ENCODE peak calls at places on chromosomes 12 and 14, in four cellular contexts. One of them, this sample, is unnamed.

GRCh38 chr12:10310926-10311705 is 3.4 kb downstream of the KLRD1 start:
- DNase-seq in K562: no peak
- DNase-seq in HepG2: no peak
- DNase-seq in HCT116: no peak
- DNase-seq in this sample: no peak

GRCh38 chr12:91094036-91094660 is 17.1 kb downstream of the LUM start:
- DNase-seq in HepG2: no peak
- DNase-seq in K562: no peak
- DNase-seq in HCT116: no peak
- DNase-seq in this sample: no peak

GRCh38 chr12:82574191-82574590 is 112.5 kb upstream of the TMTC2 start:
- DNase-seq in K562: no peak
- DNase-seq in HepG2: no peak
- DNase-seq in HCT116: no peak
- DNase-seq in this sample: no peak

GRCh38 chr12:9740109-9740750 is 7.3 kb upstream of the CLECL1 start:
- DNase-seq in HCT116: no peak
- DNase-seq in HepG2: no peak
- DNase-seq in K562: no peak
- DNase-seq in this sample: no peak

GRCh38 chr12:115450017-115450416 is 766.0 kb upstream of the TBX3 start:
- DNase-seq in K562: no peak
- DNase-seq in HCT116: no peak
- DNase-seq in HepG2: no peak
- DNase-seq in this sample: no peak

GRCh38 chr14:56150018-56150417 is 31.8 kb downstream of the PELI2 start:
- DNase-seq in K562: no peak
- DNase-seq in HepG2: no peak
- DNase-seq in HCT116: no peak
- DNase-seq in this sample: no peak

GRCh38 chr14:67004521-67004920 is 184.7 kb upstream of the GARIN2 start:
- DNase-seq in HepG2: no peak
- DNase-seq in K562: no peak
- DNase-seq in HCT116: no peak
- DNase-seq in this sample: no peak

GRCh38 chr14:21703357-21704339 is 30.0 kb upstream of the OR4E1 start:
- DNase-seq in K562: no peak
- DNase-seq in HCT116: no peak
- DNase-seq in HepG2: no peak
- DNase-seq in this sample: no peak

GRCh38 chr14:53793790-53794560 is 162.7 kb downstream of the BMP4 start:
- DNase-seq in K562: no peak
- DNase-seq in HCT116: no peak
- DNase-seq in HepG2: peak
- DNase-seq in this sample: no peak

GRCh38 chr12:109927622-109928021 is 27.5 kb downstream of the TCHP start:
- DNase-seq in HCT116: peak
- DNase-seq in HepG2: peak
- DNase-seq in K562: peak
- DNase-seq in this sample: peak

GRCh38 chr14:83140756-83141155 is 1607.1 kb upstream of the SEL1L start:
- DNase-seq in HepG2: no peak
- DNase-seq in K562: no peak
- DNase-seq in HCT116: no peak
- DNase-seq in this sample: no peak
- TF ChIP-seq CTCF in HepG2: no peak
- TF ChIP-seq CTCF in K562: no peak
- TF ChIP-seq CTCF in HCT116: no peak
- TF ChIP-seq CTCF in this sample: no peak

DNA sequence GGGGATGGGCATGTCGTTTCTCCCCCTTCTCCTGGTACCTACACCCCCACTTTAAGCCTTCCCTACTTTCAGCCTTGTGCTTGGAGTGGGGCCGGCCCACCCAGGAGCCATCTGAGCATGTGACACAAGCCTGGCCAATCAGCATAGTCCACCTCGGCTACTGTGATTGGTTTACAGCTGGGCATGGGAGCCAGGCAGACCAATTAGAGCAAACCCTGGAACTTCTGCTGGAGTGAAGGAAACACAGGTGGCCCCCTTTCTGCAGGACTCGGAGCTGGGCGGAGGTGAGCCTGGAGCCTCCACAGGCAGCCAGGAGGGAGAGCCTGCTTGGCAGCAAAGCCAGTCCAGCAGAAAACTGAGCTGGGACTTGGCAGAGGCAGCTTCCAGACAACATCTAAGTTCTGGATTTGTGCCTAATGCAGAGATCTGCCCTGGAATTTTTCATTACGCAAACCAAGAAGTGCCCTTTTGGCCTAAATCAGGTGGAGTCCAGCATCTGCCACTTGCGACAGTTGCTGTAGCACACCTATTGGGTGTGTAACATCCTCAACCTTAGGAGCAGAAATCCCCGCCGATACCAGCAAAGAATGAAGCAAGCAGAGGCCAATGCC is 59.5 kb downstream of the SCARB1 start:
- DNase-seq in K562: peak
- DNase-seq in HCT116: peak
- DNase-seq in HepG2: peak
- DNase-seq in this sample: no peak
- TF ChIP-seq TCF7L2 in K562: no peak
- TF ChIP-seq TCF7L2 in HCT116: no peak
- TF ChIP-seq TCF7L2 in HepG2: no peak
- TF ChIP-seq TCF7L2 in this sample: no peak

GRCh38 chr12:76060111-76060510 is 24.4 kb downstream of the NAP1L1 start:
- DNase-seq in K562: no peak
- DNase-seq in HCT116: no peak
- DNase-seq in HepG2: no peak
- DNase-seq in this sample: no peak

GRCh38 chr12:76049575-76050251 is 18.1 kb upstream of the PHLDA1 start:
- DNase-seq in HCT116: no peak
- DNase-seq in HepG2: no peak
- DNase-seq in K562: no peak
- DNase-seq in this sample: no peak

GRCh38 chr12:76057316-76057715 is 25.7 kb upstream of the PHLDA1 start:
- DNase-seq in HepG2: no peak
- DNase-seq in HCT116: no peak
- DNase-seq in K562: no peak
- DNase-seq in this sample: no peak

GRCh38 chr12:76055393-76055792 is 23.8 kb upstream of the PHLDA1 start:
- DNase-seq in HepG2: no peak
- DNase-seq in K562: no peak
- DNase-seq in HCT116: no peak
- DNase-seq in this sample: no peak
- TF ChIP-seq CTCF in HepG2: no peak
- TF ChIP-seq CTCF in K562: no peak
- TF ChIP-seq CTCF in HCT116: no peak
- TF ChIP-seq CTCF in this sample: peak

GRCh38 chr12:89153341-89153740 is 199.0 kb downstream of the DUSP6 start:
- DNase-seq in HepG2: no peak
- DNase-seq in HCT116: no peak
- DNase-seq in K562: no peak
- DNase-seq in this sample: no peak

GRCh38 chr12:89154743-89155530 is 197.4 kb downstream of the DUSP6 start:
- DNase-seq in HCT116: no peak
- DNase-seq in K562: no peak
- DNase-seq in HepG2: no peak
- DNase-seq in this sample: no peak

GRCh38 chr12:89156862-89157262 is 195.4 kb downstream of the DUSP6 start:
- DNase-seq in K562: no peak
- DNase-seq in HCT116: no peak
- DNase-seq in HepG2: no peak
- DNase-seq in this sample: no peak

GRCh38 chr12:89157413-89157812 is 194.9 kb downstream of the DUSP6 start:
- DNase-seq in HepG2: peak
- DNase-seq in K562: no peak
- DNase-seq in HCT116: no peak
- DNase-seq in this sample: no peak

DNA sequence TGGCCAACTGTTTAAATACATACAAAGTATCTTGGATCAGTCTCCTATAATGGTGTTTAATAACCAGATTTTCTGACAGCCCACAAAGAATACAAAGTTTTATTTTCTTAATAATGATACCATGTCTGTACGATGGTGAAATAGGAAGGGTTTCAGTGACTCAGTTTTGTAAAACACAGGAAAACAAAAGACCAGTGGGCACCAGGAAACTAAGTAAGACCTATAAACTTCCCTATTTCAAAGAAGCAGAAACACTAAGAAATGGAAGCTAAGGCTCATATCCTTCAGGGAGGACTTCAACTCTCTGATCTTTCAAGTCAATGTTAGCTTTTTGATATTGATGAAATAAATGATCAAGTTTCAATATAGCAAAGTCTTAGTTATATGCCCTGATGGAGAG is 196.0 kb downstream of the DUSP6 start:
- DNase-seq in HepG2: no peak
- DNase-seq in K562: no peak
- DNase-seq in HCT116: no peak
- DNase-seq in this sample: no peak
- TF ChIP-seq TCF7L2 in HepG2: no peak
- TF ChIP-seq TCF7L2 in K562: no peak
- TF ChIP-seq TCF7L2 in HCT116: no peak
- TF ChIP-seq TCF7L2 in this sample: no peak

GRCh38 chr12:122078141-122079037 is at the start of gene MLXIP:
- DNase-seq in HCT116: peak
- DNase-seq in K562: peak
- DNase-seq in HepG2: peak
- DNase-seq in this sample: no peak
- TF ChIP-seq CTCF in HCT116: no peak
- TF ChIP-seq CTCF in K562: no peak
- TF ChIP-seq CTCF in HepG2: no peak
- TF ChIP-seq CTCF in this sample: no peak

DNA sequence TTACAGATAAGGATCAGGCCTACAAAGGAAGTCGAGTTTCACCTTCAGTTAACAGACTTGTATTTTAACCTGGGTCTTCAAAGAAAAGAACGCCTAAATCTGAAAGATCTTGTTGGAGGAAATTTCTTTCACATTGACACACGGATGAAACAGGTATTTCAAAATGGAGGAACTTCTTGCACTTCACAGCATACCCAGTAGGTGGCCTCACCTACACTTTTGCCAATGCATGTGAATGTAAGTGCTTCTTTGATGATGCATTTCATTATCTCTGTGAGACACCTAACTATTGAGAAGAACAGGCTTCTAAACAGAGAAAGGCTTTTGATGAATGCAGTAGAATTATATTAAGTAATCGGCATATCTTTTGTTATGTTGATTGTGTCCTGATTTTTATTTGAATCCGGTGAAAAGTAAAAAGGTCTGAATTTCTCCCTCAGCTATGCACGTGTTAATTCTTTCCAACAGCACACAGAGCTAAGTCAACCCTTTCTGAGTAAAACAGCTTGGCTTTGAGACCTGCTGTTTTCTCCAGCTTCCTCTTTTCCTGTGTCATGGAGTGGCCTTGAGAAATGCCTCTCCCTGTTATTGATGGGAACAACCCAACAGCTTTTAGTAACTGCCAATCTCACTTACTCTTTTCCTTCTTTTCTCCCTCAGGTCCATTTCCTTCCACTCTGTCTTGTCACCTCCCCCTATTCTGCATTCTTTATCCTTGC is 399.0 kb downstream of the NAV3 start:
- DNase-seq in HepG2: peak
- DNase-seq in HCT116: peak
- DNase-seq in K562: peak
- DNase-seq in this sample: peak
- TF ChIP-seq TCF7L2 in HepG2: no peak
- TF ChIP-seq TCF7L2 in HCT116: peak
- TF ChIP-seq TCF7L2 in K562: no peak
- TF ChIP-seq TCF7L2 in this sample: no peak

GRCh38 chr12:19284658-19285057 is 154.6 kb upstream of the AEBP2 start:
- DNase-seq in HCT116: no peak
- DNase-seq in HepG2: no peak
- DNase-seq in K562: no peak
- DNase-seq in this sample: no peak

GRCh38 chr12:19287302-19287701 is 152.0 kb upstream of the AEBP2 start:
- DNase-seq in HCT116: no peak
- DNase-seq in HepG2: no peak
- DNase-seq in K562: no peak
- DNase-seq in this sample: no peak

GRCh38 chr12:19285793-19286448 is 153.4 kb upstream of the AEBP2 start:
- DNase-seq in HepG2: peak
- DNase-seq in K562: no peak
- DNase-seq in HCT116: no peak
- DNase-seq in this sample: no peak

GRCh38 chr12:19288161-19288560 is 151.1 kb upstream of the AEBP2 start:
- DNase-seq in HepG2: no peak
- DNase-seq in K562: no peak
- DNase-seq in HCT116: no peak
- DNase-seq in this sample: no peak

GRCh38 chr12:19288603-19289244 is 150.6 kb upstream of the AEBP2 start:
- DNase-seq in K562: peak
- DNase-seq in HepG2: peak
- DNase-seq in HCT116: peak
- DNase-seq in this sample: no peak
- TF ChIP-seq CTCF in K562: peak
- TF ChIP-seq CTCF in HepG2: peak
- TF ChIP-seq CTCF in HCT116: peak
- TF ChIP-seq CTCF in this sample: peak

DNA sequence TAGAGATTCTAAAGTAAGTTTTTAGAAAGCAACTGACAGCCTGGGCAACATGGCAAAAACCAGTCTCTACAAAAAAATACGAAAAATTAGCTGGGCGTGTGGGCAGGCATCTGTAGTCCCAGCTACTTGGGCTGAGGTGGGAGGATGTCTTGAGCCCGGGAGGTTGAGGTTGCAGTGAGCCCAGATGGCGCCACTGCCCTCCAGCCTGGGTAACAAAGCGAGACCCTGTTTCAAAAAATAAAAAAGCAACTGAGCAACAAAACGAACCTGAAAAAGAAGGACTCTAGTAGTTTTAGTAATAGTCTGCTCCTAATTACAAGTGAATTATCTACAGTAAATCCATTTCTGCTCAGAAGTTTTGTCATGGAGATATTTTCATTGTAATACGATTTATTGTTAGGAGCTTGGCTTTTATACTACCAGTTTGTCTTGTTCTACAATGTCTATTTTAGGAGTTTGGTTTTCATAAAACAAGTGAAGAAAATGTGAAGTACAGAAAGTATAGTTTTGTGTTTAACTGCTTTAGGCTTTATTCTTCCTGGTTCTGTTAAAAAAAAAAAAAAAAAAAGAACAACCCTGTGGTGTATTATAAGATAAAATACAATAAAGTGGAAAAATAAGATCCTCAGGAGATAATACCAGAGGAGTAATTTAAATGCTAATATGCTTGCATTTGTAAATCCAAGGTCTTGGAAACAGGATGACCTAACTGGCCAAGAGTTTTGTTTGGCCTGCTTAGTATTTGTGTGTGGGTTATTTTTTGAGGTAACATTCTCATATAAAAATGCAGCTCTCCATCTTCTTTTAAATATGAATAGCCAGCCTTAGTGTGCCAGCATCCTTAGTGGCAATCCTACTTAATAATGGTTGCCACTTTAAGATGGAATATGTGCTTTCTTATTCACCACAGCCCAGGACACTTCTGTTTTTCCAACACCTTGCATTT is 2.8 kb downstream of the TMX1 start:
- DNase-seq in HCT116: no peak
- DNase-seq in K562: no peak
- DNase-seq in HepG2: no peak
- DNase-seq in this sample: no peak
- TF ChIP-seq TCF7L2 in HCT116: no peak
- TF ChIP-seq TCF7L2 in K562: no peak
- TF ChIP-seq TCF7L2 in HepG2: no peak
- TF ChIP-seq TCF7L2 in this sample: no peak

GRCh38 chr14:103500148-103500990 is 22.3 kb downstream of the CKB start:
- DNase-seq in HepG2: peak
- DNase-seq in HCT116: no peak
- DNase-seq in K562: peak
- DNase-seq in this sample: no peak
- TF ChIP-seq CTCF in HepG2: peak
- TF ChIP-seq CTCF in HCT116: peak
- TF ChIP-seq CTCF in K562: peak
- TF ChIP-seq CTCF in this sample: peak

GRCh38 chr14:72543325-72543724 is 350.6 kb downstream of the DPF3 start:
- DNase-seq in K562: no peak
- DNase-seq in HCT116: no peak
- DNase-seq in HepG2: no peak
- DNase-seq in this sample: no peak
- TF ChIP-seq TCF7L2 in K562: no peak
- TF ChIP-seq TCF7L2 in HCT116: no peak
- TF ChIP-seq TCF7L2 in HepG2: no peak
- TF ChIP-seq TCF7L2 in this sample: no peak

This sample was measured in Panc1.